ENCODE peak calls at places on chromosomes 16 and 17, in five cellular contexts. D is lower leg skin, C is choroid plexus epithelial cell, Y is HFF-Myc, L is fibroblast of lung. V is an unnamed sample.
A peak's percentile ranks its signal among the peaks of the same experiment; 100 is the strongest.

GRCh38 chr17:80883831-80884735 is 107.6 kb upstream of the CHMP6 start:
- DNase-seq in C (no peak), L (no peak), Y (no peak), D (no peak), V (no peak)

GRCh38 chr16:29943846-29944669 is 17.8 kb upstream of the TMEM219 start:
- DNase-seq in C (peak; percentile 96), D (peak; percentile 78), Y (peak; percentile 98), L (peak; percentile 98), V (peak; percentile 96)

GRCh38 chr17:79761894-79762570 is 15.9 kb upstream of the CBX2 start:
- DNase-seq in D (no peak), Y (no peak), L (no peak), C (no peak), V (no peak)

GRCh38 chr17:64006361-64007088 is 8.4 kb downstream of the PRR29 start:
- DNase-seq in Y (no peak), D (peak; percentile 85), C (no peak), L (no peak), V (no peak)

GRCh38 chr17:77416096-77416713 is 275.4 kb downstream of the SEC14L1 start:
- DNase-seq in C (no peak), L (no peak), Y (no peak), D (no peak), V (no peak)

GRCh38 chr16:3841729-3842508 is 38.6 kb downstream of the CREBBP start:
- DNase-seq in L (no peak), D (no peak), Y (no peak), C (no peak), V (no peak)

GRCh38 chr17:13757871-13758270 is 156.1 kb upstream of the HS3ST3A1 start:
- DNase-seq in C (no peak), L (no peak), Y (no peak), D (no peak), V (no peak)

GRCh38 chr16:80619824-80620223 is 79.0 kb downstream of the DYNLRB2 start:
- DNase-seq in C (no peak), D (no peak), Y (no peak), L (no peak), V (no peak)

GRCh38 chr17:69428252-69428980 is 13.9 kb downstream of the MAP2K6 start:
- DNase-seq in C (no peak), Y (no peak), D (no peak), L (no peak), V (no peak)

GRCh38 chr17:71703701-71704100 is 417.1 kb upstream of the SOX9 start:
- DNase-seq in D (no peak), Y (no peak), C (no peak), L (no peak), V (no peak)

GRCh38 chr16:54282202-54282922 is 4.2 kb downstream of the IRX3 start:
- DNase-seq in D (peak; percentile 88), Y (no peak), C (peak; percentile 41), L (no peak), V (peak; percentile 61)

GRCh38 chr16:71474864-71475263 is 12.8 kb upstream of the ZNF23 start:
- DNase-seq in C (peak; percentile 79), L (peak; percentile 78), Y (peak; percentile 55), D (no peak), V (peak; percentile 39)

GRCh38 chr16:22252317-22252716 is 44.9 kb upstream of the POLR3E start:
- DNase-seq in Y (no peak), D (no peak), L (no peak), C (no peak), V (no peak)

GRCh38 chr16:19844945-19845641 is 39.6 kb downstream of the GPRC5B start:
- DNase-seq in L (peak; percentile 86), C (peak; percentile 93), Y (peak; percentile 52), D (peak; percentile 86), V (peak; percentile 18)

GRCh38 chr16:84082110-84082509 is 34.6 kb downstream of the MBTPS1 start:
- DNase-seq in D (no peak), C (no peak), L (no peak), Y (no peak), V (no peak)

GRCh38 chr17:73430165-73430680 is 118.4 kb upstream of the CDC42EP4 start:
- DNase-seq in L (no peak), D (no peak), Y (no peak), C (no peak), V (no peak)

GRCh38 chr17:78131172-78132085 is 858 bp downstream of the TMC8 start:
- DNase-seq in L (no peak), C (no peak), Y (no peak), D (peak; percentile 85), V (no peak)

GRCh38 chr16:73054732-73055481 is 7.0 kb upstream of the ZFHX3 start:
- DNase-seq in C (peak; percentile 67), D (no peak), L (peak; percentile 90), Y (no peak), V (peak; percentile 49)

GRCh38 chr17:12744298-12744697 is 45.0 kb upstream of the ARHGAP44 start:
- DNase-seq in L (peak; percentile 14), C (peak; percentile 63), Y (no peak), D (no peak), V (peak; percentile 69)

GRCh38 chr17:79543566-79543965 is 67.3 kb downstream of the RBFOX3 start:
- DNase-seq in L (no peak), D (no peak), Y (no peak), C (no peak), V (no peak)

GRCh38 chr17:859461-860195 is 77.5 kb downstream of the MRM3 start:
- DNase-seq in L (peak; percentile 39), Y (no peak), D (no peak), C (peak; percentile 51), V (no peak)

GRCh38 chr17:74606050-74606449 is 14.0 kb upstream of the CD300LD start:
- DNase-seq in L (no peak), C (no peak), Y (no peak), D (peak; percentile 82), V (no peak)

GRCh38 chr16:53090591-53091507 is 36.1 kb downstream of the CHD9 start:
- DNase-seq in D (peak; percentile 98), Y (peak; percentile 99), L (peak; percentile 100), C (peak; percentile 99), V (peak; percentile 99)

GRCh38 chr17:40093580-40094201 is 6.7 kb downstream of the NR1D1 start:
- DNase-seq in L (no peak), C (no peak), Y (no peak), D (no peak), V (no peak)
- TF ChIP-seq CTCF in L (no peak), C (no peak), Y (no peak), D (no peak), V (no peak)

GRCh38 chr17:34436607-34437006 is 73.6 kb upstream of the CCL1 start:
- DNase-seq in C (no peak), Y (no peak), D (no peak), L (no peak), V (no peak)
- TF ChIP-seq CTCF in C (no peak), Y (no peak), D (no peak), L (no peak), V (no peak)

DNA sequence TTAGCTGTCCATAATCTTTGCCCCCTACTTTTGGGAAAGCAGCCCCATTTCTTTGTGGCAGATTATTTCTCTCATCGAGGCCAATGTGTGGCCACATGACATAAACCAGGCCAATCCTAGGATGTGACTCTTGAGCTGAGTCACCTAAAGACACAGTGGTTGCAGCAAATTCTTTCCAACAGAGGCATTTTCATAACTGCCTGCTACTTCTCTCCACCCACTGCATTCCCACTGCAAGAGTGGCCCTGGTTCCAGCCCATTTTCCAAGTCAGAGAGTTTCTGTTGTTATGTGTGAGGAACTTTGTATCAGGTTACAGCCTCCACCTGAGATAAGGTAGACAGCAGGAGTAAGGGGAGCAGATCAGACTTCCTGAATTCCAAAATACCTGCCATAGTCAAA is 195.2 kb downstream of the RGS9 start:
- DNase-seq in D (no peak), L (no peak), C (peak; percentile 52), Y (no peak), V (peak; percentile 33)
- TF ChIP-seq CTCF in D (no peak), L (no peak), C (peak; percentile 3), Y (no peak), V (no peak)

GRCh38 chr16:14635394-14636145 is 2.8 kb downstream of the BFAR start:
- DNase-seq in L (no peak), C (no peak), Y (no peak), D (no peak), V (no peak)

GRCh38 chr16:14629919-14630619 is at the start of gene PARN:
- DNase-seq in Y (peak; percentile 90), C (peak; percentile 98), D (peak; percentile 99), L (peak; percentile 97), V (peak; percentile 95)

GRCh38 chr16:14629612-14629918 is 495 bp downstream of the PARN start:
- DNase-seq in D (no peak), C (no peak), L (peak; percentile 5), Y (no peak), V (peak; percentile 6)

GRCh38 chr16:14634389-14634725 is 1.6 kb downstream of the BFAR start:
- DNase-seq in C (no peak), D (no peak), L (no peak), Y (no peak), V (no peak)

GRCh38 chr16:14632693-14633569 is at the start of gene BFAR:
- DNase-seq in L (peak; percentile 96), Y (peak; percentile 84), D (peak; percentile 100), C (peak; percentile 96), V (peak; percentile 97)
- TF ChIP-seq CTCF in L (no peak), Y (no peak), D (no peak), C (no peak), V (no peak)